ENCODE peak calls at places on chromosomes 7 and 10, in five cellular contexts. K, I, Q, A and J are unnamed samples.

GRCh38 chr7:107044347-107045194 is at the start of gene PRKAR2B:
- DNase-seq in K (peak; percentile 34), I (peak; percentile 95), Q (peak; percentile 69), A (peak; percentile 86), J (peak; percentile 77)

GRCh38 chr7:1856161-1856965 is 186.3 kb downstream of the ELFN1 start:
- DNase-seq in K (no peak), I (no peak), Q (no peak), A (no peak), J (no peak)

GRCh38 chr10:119940487-119940886 is 48.0 kb downstream of the SEC23IP start:
- DNase-seq in K (no peak), I (no peak), Q (no peak), A (no peak), J (no peak)

GRCh38 chr7:11343136-11343535 is 369.5 kb downstream of the PHF14 start:
- DNase-seq in K (no peak), I (no peak), Q (no peak), A (no peak), J (no peak)

GRCh38 chr10:104077282-104078151 is 8.2 kb downstream of the COL17A1 start:
- DNase-seq in K (no peak), I (peak; percentile 45), Q (no peak), A (no peak), J (no peak)

GRCh38 chr7:139722604-139723003 is 55.2 kb downstream of the HIPK2 start:
- DNase-seq in K (no peak), I (no peak), Q (peak; percentile 9), A (no peak), J (peak; percentile 7)

GRCh38 chr10:13528138-13528874 is 508 bp downstream of the BEND7 start:
- DNase-seq in K (no peak), I (peak; percentile 70), Q (no peak), A (no peak), J (peak; percentile 43)

GRCh38 chr7:154212861-154213260 is 160.7 kb downstream of the DPP6 start:
- DNase-seq in K (no peak), I (no peak), Q (no peak), A (no peak), J (no peak)

GRCh38 chr10:8044908-8045727 is 9.4 kb upstream of the GATA3 start:
- DNase-seq in K (peak; percentile 7), I (peak; percentile 55), Q (no peak), A (no peak), J (no peak)

GRCh38 chr10:113067516-113067915 is 117.5 kb downstream of the TCF7L2 start:
- DNase-seq in K (no peak), I (no peak), Q (no peak), A (no peak), J (no peak)

GRCh38 chr7:22728416-22729029 is 1.5 kb downstream of the IL6 start:
- DNase-seq in K (no peak), I (peak; percentile 29), Q (no peak), A (peak; percentile 14), J (no peak)

GRCh38 chr10:129730272-129730992 is 233.6 kb downstream of the EBF3 start:
- DNase-seq in K (no peak), I (no peak), Q (no peak), A (no peak), J (no peak)

GRCh38 chr7:87715511-87715910 is 87.3 kb downstream of the RUNDC3B start:
- DNase-seq in K (no peak), I (no peak), Q (no peak), A (no peak), J (no peak)

GRCh38 chr10:67452892-67453291 is 243.1 kb downstream of the CTNNA3 start:
- DNase-seq in K (no peak), I (no peak), Q (no peak), A (no peak), J (no peak)

GRCh38 chr10:9869185-9869584 is 1148.5 kb upstream of the CELF2 start:
- DNase-seq in K (no peak), I (no peak), Q (no peak), A (no peak), J (no peak)

GRCh38 chr7:108330237-108330636 is 126.0 kb downstream of the NRCAM start:
- DNase-seq in K (no peak), I (no peak), Q (no peak), A (no peak), J (no peak)

GRCh38 chr10:46231087-46231486 is 55.7 kb upstream of the ANTXRL start:
- DNase-seq in K (no peak), I (no peak), Q (peak; percentile 2), A (no peak), J (no peak)

GRCh38 chr7:158325530-158326381 is 261.9 kb downstream of the PTPRN2 start:
- DNase-seq in K (no peak), I (no peak), Q (no peak), A (no peak), J (peak; percentile 16)

GRCh38 chr7:20307901-20308300 is 22.8 kb upstream of the ITGB8 start:
- DNase-seq in K (no peak), I (peak; percentile 27), Q (no peak), A (no peak), J (no peak)

GRCh38 chr10:59284111-59284975 is 78.0 kb downstream of the FAM13C start:
- DNase-seq in K (no peak), I (no peak), Q (no peak), A (no peak), J (no peak)

GRCh38 chr10:9814285-9814866 is 1203.3 kb upstream of the CELF2 start:
- DNase-seq in K (no peak), I (no peak), Q (no peak), A (no peak), J (no peak)

GRCh38 chr10:127292888-127293287 is 96.5 kb upstream of the INSYN2A start:
- DNase-seq in K (no peak), I (no peak), Q (no peak), A (no peak), J (no peak)

GRCh38 chr7:143975617-143976016 is 21.0 kb downstream of the OR2F1 start:
- DNase-seq in K (no peak), I (peak; percentile 57), Q (no peak), A (no peak), J (no peak)

GRCh38 chr7:98923512-98923911 is 45.2 kb downstream of the TRRAP start:
- DNase-seq in K (no peak), I (no peak), Q (no peak), A (no peak), J (no peak)

GRCh38 chr7:100430450-100431285 is 1.0 kb downstream of the MEPCE start:
- DNase-seq in K (no peak), I (no peak), Q (no peak), A (no peak), J (peak; percentile 29)

GRCh38 chr7:39465055-39465929 is 100.9 kb upstream of the YAE1 start:
- DNase-seq in K (peak; percentile 21), I (peak; percentile 68), Q (no peak), A (peak; percentile 52), J (peak; percentile 50)

GRCh38 chr7:29102554-29103151 is 43.7 kb downstream of the CPVL start:
- DNase-seq in K (peak; percentile 37), I (peak; percentile 61), Q (peak; percentile 30), A (no peak), J (peak; percentile 74)

GRCh38 chr10:102501201-102502028 is 1.1 kb downstream of the ACTR1A start:
- DNase-seq in K (no peak), I (no peak), Q (no peak), A (no peak), J (no peak)

GRCh38 chr10:121405549-121405948 is 192.7 kb downstream of the FGFR2 start:
- DNase-seq in K (no peak), I (no peak), Q (no peak), A (no peak), J (no peak)